ENCODE peak calls at places on chromosome 3, in six cellular contexts. I is ovary, S is HCT116, Q is body of pancreas, H is uterus, Z is K562. M is an unnamed sample. For H3K27me3, the result is how much of the 10 kb centered on the place peaks cover.

GRCh38 chr3:56725175-56725574 is 42.1 kb upstream of the TASOR start:
- DNase-seq in Q (no peak), I (no peak), H (no peak), Z (no peak), S (no peak), M (no peak)

GRCh38 chr3:30300844-30301243 is 305.6 kb upstream of the TGFBR2 start:
- DNase-seq in H (no peak), S (no peak), I (no peak), Z (no peak), Q (no peak), M (no peak)

GRCh38 chr3:130946876-130947275 is 53.0 kb downstream of the ATP2C1 start:
- DNase-seq in Z (no peak), S (no peak), Q (no peak), I (no peak), H (no peak), M (no peak)

GRCh38 chr3:195221015-195221853 is 49.7 kb downstream of the XXYLT1 start:
- DNase-seq in Q (no peak), Z (no peak), I (peak), S (no peak), H (peak), M (no peak)

GRCh38 chr3:30502051-30502741 is 104.2 kb upstream of the TGFBR2 start:
- DNase-seq in H (no peak), Q (no peak), S (no peak), Z (no peak), I (no peak), M (no peak)

GRCh38 chr3:148697311-148698189 is at the start of gene AGTR1:
- DNase-seq in Z (no peak), S (no peak), I (peak), H (peak), Q (peak), M (peak)

GRCh38 chr3:150094150-150094932 is 123.6 kb upstream of the PFN2 start:
- DNase-seq in Z (no peak), I (no peak), S (peak), Q (no peak), H (no peak), M (no peak)

GRCh38 chr3:25635038-25635437 is 29.7 kb downstream of the TOP2B start:
- DNase-seq in Z (no peak), I (no peak), Q (no peak), H (no peak), S (no peak), M (no peak)

GRCh38 chr3:43497405-43497804 is 124.4 kb downstream of the ANO10 start:
- DNase-seq in I (no peak), H (no peak), Z (no peak), Q (no peak), S (no peak), M (no peak)

GRCh38 chr3:108114423-108115065 is 23.7 kb upstream of the CD47 start:
- DNase-seq in I (no peak), Q (no peak), H (no peak), S (no peak), Z (no peak), M (no peak)

GRCh38 chr3:124456506-124456905 is 273.7 kb upstream of the UMPS start:
- DNase-seq in Q (no peak), Z (no peak), S (no peak), I (peak), H (no peak), M (no peak)

GRCh38 chr3:78846688-78847087 is 921.1 kb downstream of the ROBO1 start:
- DNase-seq in Z (no peak), S (no peak), I (no peak), Q (no peak), H (no peak), M (no peak)

GRCh38 chr3:15766406-15766805 is 31.4 kb downstream of the ANKRD28 start:
- DNase-seq in H (no peak), Q (no peak), S (no peak), Z (no peak), I (no peak), M (no peak)

GRCh38 chr3:42061711-42062408 is 29.3 kb upstream of the TRAK1 start:
- DNase-seq in I (no peak), H (peak), Q (peak), S (peak), Z (no peak), M (peak)

GRCh38 chr3:80350771-80351170 is 583.0 kb upstream of the ROBO1 start:
- DNase-seq in I (no peak), S (no peak), Z (no peak), H (no peak), Q (no peak), M (no peak)

GRCh38 chr3:115359507-115359906 is 212.4 kb upstream of the ZBTB20 start:
- DNase-seq in H (no peak), S (no peak), Q (no peak), I (no peak), Z (no peak), M (no peak)

GRCh38 chr3:14320221-14320620 is 82.2 kb upstream of the SLC6A6 start:
- DNase-seq in Z (no peak), S (no peak), I (no peak), H (no peak), Q (no peak), M (no peak)

GRCh38 chr3:109731639-109732473 is 394.5 kb upstream of the DPPA4 start:
- DNase-seq in Q (peak), I (no peak), Z (peak), H (no peak), S (peak), M (no peak)

GRCh38 chr3:171950373-171950772 is 89.0 kb upstream of the FNDC3B start:
- DNase-seq in Z (no peak), I (no peak), Q (no peak), S (peak), H (no peak), M (no peak)

GRCh38 chr3:100993309-100993708 is at the start of gene ABI3BP:
- DNase-seq in I (peak), Z (no peak), S (peak), H (peak), Q (peak), M (peak)

GRCh38 chr3:42683875-42684593 is 1.3 kb upstream of the KLHL40 start:
- DNase-seq in Z (peak), Q (peak), S (peak), H (peak), I (no peak), M (peak)

GRCh38 chr3:139102606-139103005 is 57.9 kb upstream of the PRR23C start:
- DNase-seq in H (no peak), I (no peak), Q (no peak), Z (no peak), S (no peak), M (no peak)

GRCh38 chr3:125478321-125478720 is 41.7 kb downstream of the SNX4 start:
- DNase-seq in H (no peak), S (no peak), I (no peak), Q (no peak), Z (no peak), M (no peak)

GRCh38 chr3:186680869-186681268 is 15.1 kb downstream of the HRG start:
- DNase-seq in S (no peak), I (no peak), H (no peak), Z (no peak), Q (no peak), M (no peak)

GRCh38 chr3:108486910-108487309 is 23.5 kb downstream of the MYH15 start:
- DNase-seq in Z (no peak), S (no peak), H (no peak), I (no peak), Q (no peak), M (no peak)

GRCh38 chr3:124362418-124362817 is 367.8 kb upstream of the UMPS start:
- DNase-seq in I (no peak), H (no peak), S (no peak), Z (no peak), Q (no peak), M (no peak)

GRCh38 chr3:106877632-106878031 is 499.6 kb upstream of the CCDC54 start:
- DNase-seq in I (no peak), Z (no peak), H (no peak), S (no peak), Q (no peak), M (no peak)

GRCh38 chr3:72665701-72666443 is 182.4 kb downstream of the SHQ1 start:
- DNase-seq in Q (peak), Z (peak), I (no peak), S (no peak), H (no peak), M (no peak)

GRCh38 chr3:146969356-146969755 is 364.2 kb upstream of the PLSCR5 start:
- DNase-seq in Z (no peak), I (no peak), H (no peak), Q (no peak), S (no peak), M (no peak)

GRCh38 chr3:143832433-143832832 is 15.8 kb downstream of the SLC9A9 start:
- DNase-seq in S (no peak), Z (no peak), I (no peak), Q (no peak), H (no peak), M (no peak)

GRCh38 chr3:125608419-125608818 is 13.1 kb upstream of the OSBPL11 start:
- DNase-seq in H (no peak), Q (no peak), I (no peak), S (no peak), Z (no peak), M (no peak)

GRCh38 chr3:172339892-172340291 is 108.4 kb downstream of the GHSR start:
- DNase-seq in S (no peak), H (no peak), I (no peak), Q (no peak), Z (no peak), M (no peak)

GRCh38 chr3:185279582-185280138 is 25.8 kb upstream of the EHHADH start:
- DNase-seq in Z (no peak), Q (no peak), H (no peak), I (no peak), S (no peak), M (no peak)

GRCh38 chr3:185283374-185283935 is 29.6 kb upstream of the EHHADH start:
- DNase-seq in H (no peak), Z (no peak), Q (no peak), I (no peak), S (peak), M (no peak)

GRCh38 chr3:185280572-185281365 is 26.9 kb upstream of the EHHADH start:
- DNase-seq in Z (peak), I (no peak), H (no peak), Q (no peak), S (peak), M (no peak)

DNA sequence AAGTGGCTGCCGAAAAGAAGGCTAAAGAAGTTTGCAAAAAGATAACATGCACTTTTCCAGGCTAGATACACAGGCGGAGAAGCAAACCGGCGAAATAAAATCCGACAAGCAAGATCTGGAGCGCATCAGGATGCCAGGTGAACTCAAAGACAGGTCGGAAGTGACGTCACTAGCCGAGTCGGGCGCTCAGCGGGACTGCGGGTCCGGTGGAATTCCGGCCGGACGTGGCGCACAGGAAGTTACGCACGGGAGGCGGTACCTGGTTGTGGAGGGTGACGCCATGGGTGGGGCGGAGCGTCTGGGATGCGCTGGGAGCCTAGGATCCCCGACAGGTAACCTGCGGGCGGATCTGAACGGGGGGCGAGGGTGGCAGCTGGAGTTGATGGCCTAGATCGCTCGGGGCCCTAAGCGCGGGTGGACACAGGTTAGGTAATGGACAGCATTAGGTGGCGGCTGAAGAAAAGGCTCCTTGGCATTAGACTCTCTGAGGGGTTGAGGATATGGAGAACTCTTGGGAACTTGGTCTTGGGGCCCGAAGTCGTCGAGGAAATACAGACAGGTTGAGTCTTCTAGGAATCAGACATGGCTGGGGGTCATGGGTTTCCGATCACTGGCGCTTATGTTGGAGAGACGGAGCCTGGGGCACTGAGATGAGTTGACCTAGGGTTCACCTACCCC is 29.0 kb upstream of the EHHADH start:
- DNase-seq in Z (no peak), S (peak), Q (peak), H (peak), I (peak), M (peak)
- H3K27ac ChIP-seq in Z (no peak), S (peak), Q (peak), H (peak), I (no peak), M (peak)

GRCh38 chr3:127915115-127915936 is at the start of gene KBTBD12:
- DNase-seq in Z (no peak), Q (peak), S (no peak), I (peak), H (peak), M (no peak)
- TF ChIP-seq POLR2A in Z (no peak), Q (peak), S (no peak), I (no peak), H (no peak), M (no peak)

DNA sequence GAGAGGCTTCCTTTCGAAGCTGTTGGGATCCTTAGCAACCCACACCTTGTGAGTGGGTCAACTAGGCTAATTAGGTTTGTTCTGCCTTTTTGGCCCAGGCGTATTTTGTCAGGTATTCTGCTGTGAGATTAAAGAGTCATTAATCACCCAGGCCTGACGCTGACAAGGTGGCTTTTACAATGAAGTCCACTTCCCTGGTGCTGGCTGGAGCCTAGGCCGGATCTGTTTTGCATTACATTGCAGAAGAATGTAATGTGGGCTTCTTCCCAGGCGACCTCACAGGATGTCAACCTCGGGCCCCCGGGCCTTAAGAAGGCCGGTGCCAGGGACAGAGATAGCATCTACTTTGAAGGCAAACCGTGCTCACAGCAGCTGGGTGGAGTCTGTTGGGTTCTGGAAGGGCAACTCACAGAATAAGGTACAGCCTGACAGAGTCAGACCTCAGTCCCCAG is 76.9 kb downstream of the HES1 start:
- DNase-seq in I (no peak), Q (peak), Z (no peak), S (no peak), H (no peak), M (no peak)
- H3K27me3 ChIP-seq in I (under half), Q (under half), Z (under half), S (under half), H (under half), M (under half)

GRCh38 chr3:65575376-65575840 is 463.3 kb downstream of the MAGI1 start:
- DNase-seq in Z (no peak), H (no peak), I (no peak), S (no peak), Q (no peak), M (no peak)
- H3K27ac ChIP-seq in Z (peak), H (no peak), I (no peak), S (no peak), Q (no peak), M (no peak)

DNA sequence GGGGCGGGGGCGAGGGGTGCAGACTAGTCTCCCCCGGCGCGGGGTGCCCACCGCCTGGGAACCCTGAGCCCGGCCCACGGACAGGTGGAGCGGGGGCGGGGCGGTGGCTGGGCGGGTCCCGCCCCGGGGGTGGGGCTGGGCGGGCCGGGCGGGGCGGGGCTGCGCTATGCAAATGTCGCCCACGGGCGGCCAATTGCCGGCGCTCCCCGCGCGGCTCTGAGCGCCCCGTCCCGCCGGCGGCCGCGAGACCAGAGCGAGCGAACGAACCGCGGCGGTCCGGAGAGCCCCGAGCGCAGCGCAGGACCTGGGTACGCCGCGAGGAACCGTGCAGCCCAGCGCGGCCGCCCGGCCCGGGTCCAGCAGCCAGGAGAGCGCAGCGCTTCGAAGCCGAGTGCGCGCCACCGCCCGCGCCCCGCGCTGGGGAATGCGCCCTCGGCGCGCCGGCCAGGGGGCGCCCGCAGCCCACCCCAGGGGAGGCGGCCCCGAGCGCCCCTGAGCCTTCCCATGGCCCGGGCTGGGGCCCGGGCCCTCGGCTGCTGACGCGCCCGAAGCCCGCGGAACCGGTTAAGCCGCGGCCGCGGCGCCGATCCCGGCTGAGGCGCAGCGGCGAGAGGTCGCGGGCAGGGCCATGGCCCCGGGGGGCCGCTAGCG is at the start of gene SEMA3F:
- DNase-seq in Z (peak), S (no peak), Q (peak), I (peak), H (peak), M (no peak)
- TF ChIP-seq POLR2A in Z (no peak), S (no peak), Q (peak), I (peak), H (peak), M (peak)

GRCh38 chr3:184231671-184232070 is 2.3 kb downstream of the VWA5B2 start:
- DNase-seq in Z (no peak), H (no peak), I (no peak), S (no peak), Q (no peak), M (no peak)

GRCh38 chr3:184228376-184229137 is 828 bp upstream of the VWA5B2 start:
- DNase-seq in S (no peak), H (no peak), I (no peak), Z (no peak), Q (no peak), M (no peak)

GRCh38 chr3:184230603-184231528 is 1.5 kb downstream of the VWA5B2 start:
- DNase-seq in H (no peak), Q (peak), I (no peak), S (no peak), Z (no peak), M (no peak)

GRCh38 chr3:184229424-184230080 is at the start of gene VWA5B2:
- DNase-seq in H (peak), Q (peak), I (peak), Z (peak), S (peak), M (no peak)

DNA sequence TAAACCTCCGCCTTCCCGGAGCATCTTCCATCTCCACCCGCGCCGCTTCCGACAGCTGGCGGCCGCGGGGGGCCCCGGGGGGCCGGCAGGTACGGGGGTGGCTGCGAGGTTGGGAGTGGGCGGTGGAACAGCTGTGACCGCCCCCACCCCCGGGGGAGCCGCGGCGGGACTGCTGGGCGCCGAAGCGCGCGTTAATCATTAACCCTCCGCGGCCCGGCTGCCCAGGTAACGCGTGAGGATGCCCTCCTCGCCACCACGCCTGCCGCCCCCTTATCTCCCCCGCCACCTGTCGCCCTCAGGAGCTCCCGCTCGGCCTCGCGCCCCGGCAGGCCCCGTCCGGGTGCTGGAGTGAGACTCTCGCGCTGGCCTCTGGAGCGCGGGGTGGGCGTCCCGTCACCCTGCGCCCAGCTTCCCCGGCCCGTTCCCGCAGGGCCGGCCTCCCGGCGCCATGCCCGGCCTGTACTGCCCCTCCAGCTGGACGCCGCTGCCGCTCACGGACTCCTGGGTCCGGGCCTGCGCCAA is 757 bp downstream of the VWA5B2 start:
- DNase-seq in H (no peak), Z (peak), S (no peak), Q (peak), I (no peak), M (no peak)
- H3K27me3 ChIP-seq in H (under half), Z (half or more), S (under half), Q (under half), I (under half), M (half or more)

DNA sequence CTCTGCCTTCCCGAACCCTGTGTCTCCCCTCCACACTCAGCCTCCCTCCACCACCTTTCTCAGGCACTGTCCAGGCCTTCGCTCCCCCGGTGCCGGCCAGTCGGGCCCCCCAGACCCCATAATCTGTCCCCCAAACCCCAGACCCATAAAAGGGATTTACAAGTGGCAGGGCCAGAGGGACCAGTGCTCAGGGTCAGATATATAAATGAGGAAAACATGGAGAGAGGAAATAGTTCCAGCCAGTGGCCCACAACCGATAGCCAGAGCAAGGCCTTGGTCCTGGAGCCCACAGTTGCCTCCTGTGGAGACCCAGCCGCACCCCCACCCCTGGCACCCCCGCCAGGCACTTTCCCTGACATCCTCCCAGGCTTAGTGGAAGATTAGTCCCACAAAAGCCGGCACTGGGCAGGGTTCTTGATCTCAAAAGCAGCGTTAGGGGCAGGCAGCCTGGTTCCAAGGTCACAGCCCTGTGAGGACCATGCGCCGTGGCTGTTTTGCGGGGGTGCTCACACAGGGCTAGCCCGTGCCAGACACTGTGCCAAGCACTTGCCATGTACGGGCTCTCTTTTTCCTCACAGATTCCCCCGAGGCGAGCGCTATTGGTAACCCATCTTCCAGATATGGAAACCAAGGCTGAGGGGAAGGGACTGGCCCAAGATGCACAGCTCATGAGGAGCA is 1.1 kb upstream of the PLXND1 start:
- DNase-seq in I (peak), H (no peak), S (no peak), Q (no peak), Z (no peak), M (no peak)
- H3K27ac ChIP-seq in I (peak), H (peak), S (peak), Q (peak), Z (peak), M (peak)

M was measured in tibial nerve.